ENCODE peak calls at places on chromosomes 7 and 10, in four cellular contexts. O is left ventricle myocardium inferior, M is upper lobe of right lung, U is ascending aorta. F is an unnamed sample.

GRCh38 chr7:26993816-26994810 is 101.7 kb downstream of the HOXA1 start:
- DNase-seq in O (no peak), M (no peak), U (no peak), F (no peak)

GRCh38 chr10:62858364-62858763 is 42.2 kb upstream of the EGR2 start:
- DNase-seq in M (no peak), U (no peak), O (peak; percentile 31), F (no peak)

GRCh38 chr10:117830832-117831231 is 215.9 kb downstream of the RAB11FIP2 start:
- DNase-seq in U (no peak), M (no peak), O (no peak), F (no peak)

GRCh38 chr7:48112431-48113165 is 23.5 kb downstream of the UPP1 start:
- DNase-seq in M (no peak), U (no peak), O (no peak), F (no peak)

GRCh38 chr10:2173328-2173727 is 436.0 kb upstream of the ADARB2 start:
- DNase-seq in M (no peak), O (no peak), U (no peak), F (no peak)

GRCh38 chr10:110137142-110137545 is 70.3 kb upstream of the MXI1 start:
- DNase-seq in M (no peak), U (no peak), O (no peak), F (no peak)

GRCh38 chr7:155981703-155982102 is 169.4 kb upstream of the SHH start:
- DNase-seq in O (no peak), U (no peak), M (no peak), F (no peak)

GRCh38 chr7:68770649-68771048 is 827.6 kb upstream of the AUTS2 start:
- DNase-seq in O (peak; percentile 69), M (no peak), U (no peak), F (no peak)

GRCh38 chr10:12484945-12485805 is 135.8 kb downstream of the CAMK1D start:
- DNase-seq in M (no peak), O (peak; percentile 32), U (no peak), F (no peak)

GRCh38 chr10:36703179-36703578 is 422.2 kb upstream of the ANKRD30A start:
- DNase-seq in U (no peak), O (no peak), M (no peak), F (no peak)

GRCh38 chr10:48742891-48743845 is 58.5 kb downstream of the WDFY4 start:
- DNase-seq in O (no peak), U (no peak), M (no peak), F (no peak)

GRCh38 chr10:101588879-101589278 is 758 bp downstream of the DPCD start:
- DNase-seq in U (no peak), M (no peak), O (no peak), F (no peak)

GRCh38 chr7:74615933-74616780 is 41.4 kb upstream of the GTF2I start:
- DNase-seq in U (no peak), O (no peak), M (no peak), F (no peak)

GRCh38 chr10:117555863-117556262 is 13.3 kb downstream of the EMX2 start:
- DNase-seq in O (no peak), U (no peak), M (no peak), F (no peak)

GRCh38 chr10:131748191-131748590 is 152.6 kb upstream of the PPP2R2D start:
- DNase-seq in U (no peak), O (no peak), M (no peak), F (peak; percentile 21)
- H3K27me3 ChIP-seq in U (no peaks in the 10 kb centered on the region), O (peaks cover 97% of the 10 kb centered on the region), M (peaks cover 24% of the 10 kb centered on the region), F (peaks cover 7% of the 10 kb centered on the region)

GRCh38 chr7:143958781-143959180 is 4.1 kb downstream of the OR2F1 start:
- DNase-seq in M (no peak), O (no peak), U (no peak), F (no peak)
- H3K27me3 ChIP-seq in M (no peaks in the 10 kb centered on the region), O (peaks cover 8% of the 10 kb centered on the region), U (no peaks in the 10 kb centered on the region), F (no peaks in the 10 kb centered on the region)

DNA sequence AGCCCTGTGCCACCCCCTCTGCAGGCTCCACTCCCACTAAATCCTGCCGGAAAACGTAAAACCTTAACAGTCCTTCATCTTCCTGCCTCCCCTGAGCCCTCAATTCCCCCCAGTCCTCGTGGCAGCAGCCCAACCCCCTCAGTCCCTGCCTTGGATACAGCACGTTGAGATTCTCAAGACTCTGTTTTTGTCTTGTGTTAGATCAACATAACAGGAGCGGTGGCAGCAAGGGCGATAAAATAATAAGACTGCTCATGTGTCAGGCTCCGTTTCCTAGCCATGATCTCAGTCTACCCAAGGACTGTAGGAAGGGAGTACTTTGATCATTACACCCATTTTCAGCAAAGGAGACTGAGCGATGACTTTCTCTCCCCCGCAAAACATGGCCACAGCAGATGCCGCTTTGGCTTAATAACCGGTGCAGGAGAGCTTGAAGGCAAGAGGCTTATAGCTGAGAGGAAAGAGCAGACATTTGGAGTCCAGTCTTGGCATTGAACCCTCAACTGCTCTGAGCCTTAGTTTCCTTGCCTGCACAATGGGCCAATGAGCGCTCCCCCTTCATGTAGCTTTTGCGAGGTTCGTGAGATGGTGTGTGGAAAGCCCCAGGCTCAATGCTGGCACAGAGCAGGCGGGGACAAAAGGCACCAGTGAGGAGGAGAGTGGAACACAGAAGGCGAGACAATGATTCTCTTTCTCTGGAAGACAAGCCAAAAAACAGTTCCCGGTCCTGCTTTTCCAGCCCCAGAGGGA is 42.1 kb upstream of the PCBD1 start:
- DNase-seq in O (no peak), U (no peak), M (no peak), F (no peak)
- H3K27me3 ChIP-seq in O (peaks cover 12% of the 10 kb centered on the region), U (no peaks in the 10 kb centered on the region), M (no peaks in the 10 kb centered on the region), F (no peaks in the 10 kb centered on the region)

DNA sequence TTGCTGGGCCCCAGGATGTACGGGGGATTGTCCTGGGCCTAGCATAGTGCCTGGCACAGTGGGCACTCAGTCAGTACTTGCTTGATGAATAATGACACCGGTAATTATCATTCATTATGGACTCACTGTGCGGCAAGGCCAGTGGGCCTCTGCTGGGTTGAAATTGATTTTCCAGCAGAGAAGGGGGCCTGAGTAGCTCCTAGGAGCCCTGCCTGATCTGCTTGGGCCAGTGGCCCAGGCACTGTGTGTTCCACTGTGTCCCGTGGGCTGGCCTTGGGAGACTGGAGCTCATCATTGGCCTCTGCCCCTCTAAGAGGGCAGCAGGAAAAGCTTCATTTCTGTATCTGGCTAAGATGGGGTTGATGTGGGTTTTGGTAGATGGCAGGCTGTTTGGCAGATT is 1.4 kb downstream of the CHST3 start:
- DNase-seq in O (no peak), M (no peak), U (no peak), F (peak; percentile 74)
- H3K27me3 ChIP-seq in O (no peaks in the 10 kb centered on the region), M (no peaks in the 10 kb centered on the region), U (no peaks in the 10 kb centered on the region), F (no peaks in the 10 kb centered on the region)

GRCh38 chr7:129781856-129782256 is 170.3 kb downstream of the NRF1 start:
- DNase-seq in M (no peak), U (no peak), O (no peak), F (no peak)
- H3K27me3 ChIP-seq in M (peaks cover 100% of the 10 kb centered on the region), U (peaks cover 68% of the 10 kb centered on the region), O (peaks cover 100% of the 10 kb centered on the region), F (peaks cover 84% of the 10 kb centered on the region)